ENCODE peak calls at places on chromosomes 6 and 20, in six cellular contexts. W is endothelial cell of umbilical vein; B is CD8-positive, alpha-beta T cell; V is neural progenitor cell; Z is left lung; C is H9. P is an unnamed sample. For H3K27me3, the result is how much of the 10 kb centered on the place peaks cover.

GRCh38 chr6:7773322-7773721 is 47.4 kb downstream of the BMP6 start:
- DNase-seq in W (peak), B (no peak), V (no peak), Z (no peak), C (no peak), P (no peak)

GRCh38 chr6:120608826-120609225 is 725.5 kb downstream of the TBC1D32 start:
- DNase-seq in W (no peak), B (no peak), V (no peak), Z (no peak), C (no peak), P (peak)

GRCh38 chr6:109687271-109687721 is 3.7 kb downstream of the AK9 start:
- DNase-seq in W (peak), B (no peak), V (no peak), Z (peak), C (no peak), P (peak)

GRCh38 chr6:7991992-7992815 is 72.0 kb downstream of the BLOC1S5 start:
- DNase-seq in W (peak), B (no peak), V (peak), Z (no peak), C (no peak), P (no peak)

GRCh38 chr20:4949833-4950178 is 51.5 kb downstream of the SLC23A2 start:
- DNase-seq in W (peak), B (peak), V (peak), Z (no peak), C (no peak), P (no peak)

GRCh38 chr6:11615214-11615602 is 77.7 kb downstream of the TMEM170B start:
- DNase-seq in W (peak), B (no peak), V (no peak), Z (no peak), C (no peak), P (no peak)

GRCh38 chr20:50680106-50680960 is 11.0 kb downstream of the RIPOR3 start:
- DNase-seq in W (no peak), B (no peak), V (no peak), Z (peak), C (no peak), P (no peak)

GRCh38 chr6:46172176-46172575 is 1.4 kb upstream of the ENPP5 start:
- DNase-seq in W (no peak), B (no peak), V (no peak), Z (no peak), C (no peak), P (no peak)

GRCh38 chr6:135537782-135538301 is 40.3 kb upstream of the AHI1 start:
- DNase-seq in W (peak), B (peak), V (no peak), Z (no peak), C (no peak), P (peak)

GRCh38 chr6:135331002-135331401 is 149.9 kb downstream of the MYB start:
- DNase-seq in W (no peak), B (no peak), V (no peak), Z (no peak), C (no peak), P (no peak)

GRCh38 chr6:112665815-112666214 is 318.7 kb downstream of the RFPL4B start:
- DNase-seq in W (peak), B (no peak), V (no peak), Z (no peak), C (no peak), P (no peak)

GRCh38 chr6:106557837-106558236 is 71.5 kb downstream of the RTN4IP1 start:
- DNase-seq in W (no peak), B (no peak), V (no peak), Z (no peak), C (no peak), P (no peak)

GRCh38 chr6:12249516-12250394 is 40.4 kb upstream of the EDN1 start:
- DNase-seq in W (no peak), B (no peak), V (no peak), Z (no peak), C (no peak), P (no peak)

GRCh38 chr20:50504231-50504823 is 5.9 kb upstream of the PTPN1 start:
- DNase-seq in W (peak), B (no peak), V (no peak), Z (no peak), C (no peak), P (no peak)

GRCh38 chr6:7129784-7130569 is 22.2 kb downstream of the RREB1 start:
- DNase-seq in W (no peak), B (no peak), V (no peak), Z (peak), C (no peak), P (no peak)

GRCh38 chr6:7821426-7821825 is 89.2 kb downstream of the TXNDC5 start:
- DNase-seq in W (no peak), B (no peak), V (no peak), Z (no peak), C (no peak), P (no peak)

GRCh38 chr6:42314571-42314950 is 96.9 kb upstream of the MRPS10 start:
- DNase-seq in W (no peak), B (no peak), V (no peak), Z (no peak), C (no peak), P (no peak)

GRCh38 chr6:157574851-157575424 is 193.9 kb downstream of the ZDHHC14 start:
- DNase-seq in W (no peak), B (no peak), V (no peak), Z (no peak), C (no peak), P (no peak)

GRCh38 chr20:40777653-40778052 is 88.6 kb upstream of the MAFB start:
- DNase-seq in W (no peak), B (no peak), V (no peak), Z (no peak), C (no peak), P (no peak)

GRCh38 chr20:49310695-49311094 is 32.8 kb upstream of the ZNFX1 start:
- DNase-seq in W (peak), B (no peak), V (no peak), Z (no peak), C (no peak), P (no peak)

GRCh38 chr6:15675537-15676170 is 12.8 kb upstream of the DTNBP1 start:
- DNase-seq in W (peak), B (no peak), V (no peak), Z (no peak), C (no peak), P (no peak)

GRCh38 chr20:12028771-12029170 is 111.1 kb downstream of the BTBD3 start:
- DNase-seq in W (no peak), B (no peak), V (no peak), Z (no peak), C (no peak), P (no peak)

GRCh38 chr6:158226655-158227512 is 58.7 kb downstream of the GTF2H5 start:
- DNase-seq in W (no peak), B (no peak), V (no peak), Z (no peak), C (no peak), P (no peak)

GRCh38 chr20:37925265-37926165 is 22.6 kb downstream of the VSTM2L start:
- DNase-seq in W (no peak), B (no peak), V (no peak), Z (no peak), C (peak), P (no peak)

GRCh38 chr20:5222919-5223634 is 93.7 kb downstream of the PROKR2 start:
- DNase-seq in W (peak), B (peak), V (peak), Z (peak), C (peak), P (peak)

GRCh38 chr6:16681260-16681873 is 79.9 kb downstream of the ATXN1 start:
- DNase-seq in W (peak), B (no peak), V (no peak), Z (no peak), C (no peak), P (peak)

DNA sequence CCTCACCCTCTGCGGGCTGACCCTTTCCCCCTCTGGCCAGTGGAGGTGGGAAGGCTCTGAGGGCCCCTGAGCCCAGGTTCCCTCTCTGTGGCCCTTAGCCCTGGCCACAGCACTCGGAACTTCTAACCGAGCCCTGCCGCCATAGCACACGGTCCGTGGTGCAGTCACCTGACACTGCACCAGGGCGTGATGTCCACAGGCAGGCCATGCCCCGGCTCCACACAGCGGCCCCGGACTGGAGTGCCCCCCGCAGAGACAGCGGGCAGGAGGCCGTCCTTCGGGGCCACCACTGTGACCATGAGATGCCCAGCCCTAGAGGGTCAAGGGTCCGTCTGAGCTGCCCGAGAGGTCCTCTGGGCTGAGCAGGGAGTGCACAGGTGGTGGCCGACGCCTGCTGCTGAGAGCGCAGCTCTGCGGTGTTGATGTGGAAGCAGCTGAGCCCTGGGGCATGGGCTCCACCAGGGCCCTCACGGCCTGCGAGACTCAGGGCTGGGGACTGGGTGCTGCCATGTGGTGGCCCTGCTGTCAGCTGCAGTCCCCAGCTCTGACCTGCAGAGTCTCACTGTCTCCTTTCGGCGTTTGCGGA is 11.2 kb upstream of the BHLHE23 start:
- DNase-seq in W (no peak), B (no peak), V (no peak), Z (no peak), C (no peak), P (no peak)
- H3K27me3 ChIP-seq in W (under half), B (under half), V (under half), Z (half or more), C (under half), P (half or more)

GRCh38 chr20:58072695-58073671 is 155.5 kb downstream of the ANKRD60 start:
- DNase-seq in W (no peak), B (no peak), V (no peak), Z (no peak), C (no peak), P (no peak)
- H3K27me3 ChIP-seq in W (under half), B (under half), V (under half), Z (under half), C (under half), P (under half)

GRCh38 chr20:2695206-2695983 is 2.8 kb downstream of the EBF4 start:
- DNase-seq in W (no peak), B (no peak), V (no peak), Z (no peak), C (peak), P (no peak)
- H3K27me3 ChIP-seq in W (under half), B (under half), V (half or more), Z (half or more), C (under half), P (half or more)

GRCh38 chr20:63361507-63362425 is 617 bp upstream of the CHRNA4 start:
- DNase-seq in W (no peak), B (no peak), V (peak), Z (no peak), C (peak), P (no peak)
- H3K27me3 ChIP-seq in W (under half), B (under half), V (under half), Z (half or more), C (under half), P (under half)

DNA sequence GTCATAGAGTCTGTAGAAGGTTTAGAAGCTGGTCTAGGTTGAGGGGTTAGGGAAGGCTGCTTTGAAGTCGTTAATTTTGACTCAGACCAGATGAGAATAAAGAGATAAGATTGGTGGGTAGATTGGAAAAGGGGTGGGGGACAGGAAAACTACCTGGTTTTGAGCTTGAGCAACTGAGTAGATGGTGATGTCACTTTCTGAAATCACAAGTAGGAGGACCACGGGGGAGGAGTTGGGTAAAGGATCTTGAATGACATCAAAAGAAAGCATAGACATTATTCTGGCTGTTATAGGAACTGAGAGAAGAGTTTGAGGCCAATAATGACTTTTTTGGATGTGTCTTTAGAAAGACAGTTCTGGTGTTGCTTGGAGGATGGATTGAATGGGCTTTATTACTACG is 4.1 kb upstream of the COL9A1 start:
- DNase-seq in W (no peak), B (no peak), V (no peak), Z (no peak), C (no peak), P (no peak)
- H3K27me3 ChIP-seq in W (under half), B (under half), V (under half), Z (under half), C (under half), P (under half)

GRCh38 chr6:32763417-32763816 is at the start of gene HLA-DQB2:
- DNase-seq in W (peak), B (no peak), V (no peak), Z (no peak), C (no peak), P (no peak)
- H3K27me3 ChIP-seq in W (under half), B (under half), V (under half), Z (under half), C (under half), P (under half)

DNA sequence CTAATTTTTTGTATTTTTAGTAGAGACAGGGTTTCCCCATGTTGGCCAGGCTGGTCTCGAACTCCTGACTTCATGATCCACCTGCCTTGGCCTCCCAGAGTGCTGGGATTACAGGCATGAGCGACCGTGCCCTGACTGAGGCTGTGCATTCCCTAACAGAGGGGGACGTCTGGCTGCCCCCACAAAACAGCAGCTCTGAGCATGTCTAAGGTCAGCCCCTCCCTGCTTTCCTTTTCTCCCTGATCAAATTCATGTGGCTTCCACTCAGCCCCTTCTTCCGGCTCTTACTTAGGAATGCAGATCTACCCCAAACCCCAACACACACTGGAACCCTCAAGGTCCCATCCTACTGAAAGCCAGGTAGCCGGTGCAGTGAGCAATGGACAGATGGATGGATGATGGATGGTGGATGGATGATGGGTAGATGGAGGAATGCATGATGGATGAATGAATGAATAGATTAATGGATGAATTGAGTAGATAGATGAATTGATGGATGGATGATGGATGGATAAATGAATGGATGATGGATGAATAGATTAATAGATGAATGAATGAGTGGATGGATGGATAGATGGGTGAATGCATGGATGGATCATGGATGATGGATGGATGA is 91.5 kb upstream of the BHLHE23 start:
- DNase-seq in W (no peak), B (no peak), V (no peak), Z (peak), C (peak), P (no peak)
- H3K27me3 ChIP-seq in W (under half), B (under half), V (half or more), Z (half or more), C (under half), P (under half)

GRCh38 chr6:26502169-26502568 is 2.1 kb downstream of the BTN1A1 start:
- DNase-seq in W (no peak), B (no peak), V (peak), Z (no peak), C (no peak), P (no peak)
- H3K27me3 ChIP-seq in W (under half), B (under half), V (half or more), Z (under half), C (under half), P (under half)

GRCh38 chr6:95364016-95364604 is 213.2 kb upstream of the MANEA start:
- DNase-seq in W (no peak), B (no peak), V (peak), Z (no peak), C (no peak), P (peak)
- H3K27me3 ChIP-seq in W (under half), B (under half), V (under half), Z (under half), C (under half), P (under half)

DNA sequence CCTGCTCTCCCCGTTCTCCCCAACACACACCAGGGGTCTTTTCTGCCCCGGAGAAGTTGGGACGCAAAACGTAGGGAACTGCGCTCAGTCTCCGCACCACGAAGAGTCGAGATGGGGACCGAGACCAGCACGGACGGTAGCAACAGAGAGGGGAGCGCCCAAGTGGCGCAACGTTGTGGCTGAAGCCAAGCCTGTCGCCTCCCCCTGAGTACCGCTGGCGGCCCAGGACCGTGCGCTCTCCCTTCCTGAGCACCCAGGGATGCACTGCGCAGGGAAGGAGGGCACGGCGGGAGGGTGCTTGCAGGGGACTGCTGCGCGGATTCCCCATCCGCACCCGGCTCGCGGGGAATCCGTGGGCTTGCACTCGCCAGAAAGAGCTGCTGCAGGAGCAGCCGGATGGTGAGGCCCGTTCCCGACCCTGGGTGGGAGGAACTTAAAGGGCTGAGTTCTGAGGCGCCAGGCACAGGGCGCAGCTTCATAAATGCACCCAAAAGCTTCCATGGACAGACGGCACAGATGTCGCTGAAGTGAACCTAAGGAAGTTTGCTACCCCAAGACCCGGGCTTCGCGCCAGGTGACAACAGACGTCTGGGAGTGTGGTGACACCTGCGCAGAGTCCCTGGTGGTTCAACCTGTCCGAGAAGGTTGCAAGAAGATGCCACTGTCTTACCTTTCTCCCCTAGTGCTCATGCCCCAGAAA is 178.7 kb downstream of the TBXT start:
- DNase-seq in W (no peak), B (no peak), V (peak), Z (no peak), C (no peak), P (no peak)
- H3K27me3 ChIP-seq in W (under half), B (under half), V (half or more), Z (half or more), C (half or more), P (half or more)